ENCODE peak calls at places on chromosome 21, in eight cellular contexts. One of them, this sample, is unnamed.

GRCh38 chr21:36479415-36480402 is at the start of gene CLDN14:
- DNase-seq in nucleus accumbens: no peak
- DNase-seq in GM23338: no peak
- DNase-seq in ELR: no peak
- DNase-seq in A673: no peak
- DNase-seq in GM06990: no peak
- DNase-seq in amniotic epithelial cell: no peak
- DNase-seq in RCC 7860: no peak
- DNase-seq in this sample: no peak

GRCh38 chr21:16305686-16306085 is 575.9 kb downstream of the USP25 start:
- DNase-seq in RCC 7860: no peak
- DNase-seq in ELR: no peak
- DNase-seq in A673: peak; percentile 44
- DNase-seq in amniotic epithelial cell: no peak
- DNase-seq in nucleus accumbens: peak; percentile 22
- DNase-seq in GM23338: no peak
- DNase-seq in GM06990: no peak
- DNase-seq in this sample: no peak

GRCh38 chr21:38434913-38435533 is 63.3 kb downstream of the ERG start:
- DNase-seq in GM06990: no peak
- DNase-seq in ELR: peak; percentile 56
- DNase-seq in GM23338: no peak
- DNase-seq in nucleus accumbens: no peak
- DNase-seq in RCC 7860: peak; percentile 40
- DNase-seq in amniotic epithelial cell: peak; percentile 42
- DNase-seq in A673: no peak
- DNase-seq in this sample: no peak

GRCh38 chr21:16196521-16197208 is 466.9 kb downstream of the USP25 start:
- DNase-seq in A673: no peak
- DNase-seq in RCC 7860: no peak
- DNase-seq in GM06990: peak; percentile 22
- DNase-seq in amniotic epithelial cell: peak; percentile 35
- DNase-seq in GM23338: no peak
- DNase-seq in nucleus accumbens: no peak
- DNase-seq in ELR: peak; percentile 29
- DNase-seq in this sample: no peak

GRCh38 chr21:15422761-15423160 is 307.0 kb upstream of the USP25 start:
- DNase-seq in A673: no peak
- DNase-seq in GM23338: no peak
- DNase-seq in GM06990: no peak
- DNase-seq in amniotic epithelial cell: peak; percentile 97
- DNase-seq in nucleus accumbens: no peak
- DNase-seq in RCC 7860: peak; percentile 72
- DNase-seq in ELR: peak; percentile 3
- DNase-seq in this sample: no peak

GRCh38 chr21:25870084-25870483 is 135.3 kb downstream of the GABPA start:
- DNase-seq in ELR: no peak
- DNase-seq in amniotic epithelial cell: no peak
- DNase-seq in RCC 7860: no peak
- DNase-seq in nucleus accumbens: no peak
- DNase-seq in A673: no peak
- DNase-seq in GM06990: no peak
- DNase-seq in GM23338: no peak
- DNase-seq in this sample: no peak

GRCh38 chr21:21200103-21200938 is 202.1 kb downstream of the NCAM2 start:
- DNase-seq in GM06990: no peak
- DNase-seq in A673: peak; percentile 73
- DNase-seq in ELR: peak; percentile 98
- DNase-seq in nucleus accumbens: no peak
- DNase-seq in RCC 7860: peak; percentile 87
- DNase-seq in GM23338: no peak
- DNase-seq in amniotic epithelial cell: peak; percentile 97
- DNase-seq in this sample: no peak

GRCh38 chr21:46110499-46111192 is 12.7 kb downstream of the COL6A2 start:
- DNase-seq in RCC 7860: no peak
- DNase-seq in GM23338: peak; percentile 41
- DNase-seq in ELR: no peak
- DNase-seq in GM06990: no peak
- DNase-seq in nucleus accumbens: no peak
- DNase-seq in A673: no peak
- DNase-seq in amniotic epithelial cell: no peak
- DNase-seq in this sample: no peak

GRCh38 chr21:35475768-35476167 is 426.7 kb upstream of the RUNX1 start:
- DNase-seq in RCC 7860: no peak
- DNase-seq in ELR: peak; percentile 61
- DNase-seq in GM23338: no peak
- DNase-seq in amniotic epithelial cell: peak; percentile 95
- DNase-seq in GM06990: no peak
- DNase-seq in nucleus accumbens: no peak
- DNase-seq in A673: peak; percentile 3
- DNase-seq in this sample: no peak

GRCh38 chr21:33230518-33231324 is 983 bp downstream of the IFNAR2 start:
- DNase-seq in A673: peak; percentile 48
- DNase-seq in amniotic epithelial cell: peak; percentile 58
- DNase-seq in GM23338: peak; percentile 86
- DNase-seq in nucleus accumbens: peak; percentile 23
- DNase-seq in ELR: peak; percentile 67
- DNase-seq in RCC 7860: peak; percentile 54
- DNase-seq in GM06990: peak; percentile 81
- DNase-seq in this sample: no peak

GRCh38 chr21:44955803-44956175 is 16.0 kb downstream of the SLX9 start:
- DNase-seq in amniotic epithelial cell: no peak
- DNase-seq in GM23338: no peak
- DNase-seq in RCC 7860: no peak
- DNase-seq in nucleus accumbens: no peak
- DNase-seq in GM06990: no peak
- DNase-seq in A673: no peak
- DNase-seq in ELR: no peak
- DNase-seq in this sample: no peak

GRCh38 chr21:38500073-38500472 is 1.8 kb upstream of the ERG start:
- DNase-seq in amniotic epithelial cell: no peak
- DNase-seq in GM06990: no peak
- DNase-seq in GM23338: no peak
- DNase-seq in ELR: no peak
- DNase-seq in RCC 7860: no peak
- DNase-seq in nucleus accumbens: no peak
- DNase-seq in A673: no peak
- DNase-seq in this sample: no peak